ENCODE peak calls at places on chromosomes 16 and 17, in seven cellular contexts. W, V, U, Z, N, M and L are unnamed samples.

GRCh38 chr17:49822829-49823228 is 25.0 kb downstream of the TAC4 start:
- DNase-seq in U (no peak), V (no peak), W (no peak), M (no peak), N (peak; percentile 60), Z (no peak), L (peak; percentile 76)

GRCh38 chr17:52737071-52737470 is 578.6 kb upstream of the CA10 start:
- DNase-seq in V (no peak), N (no peak), Z (no peak), W (no peak), U (no peak), M (no peak), L (no peak)

GRCh38 chr16:85829751-85830445 is 30.4 kb downstream of the COX4I1 start:
- DNase-seq in Z (no peak), W (peak; percentile 85), V (no peak), M (no peak), N (peak; percentile 28), U (no peak), L (no peak)

GRCh38 chr17:82315703-82316358 is 1.6 kb downstream of the CD7 start:
- DNase-seq in M (no peak), V (no peak), U (peak; percentile 58), W (no peak), N (no peak), Z (no peak), L (no peak)

GRCh38 chr17:40958086-40958953 is 8.4 kb downstream of the KRT39 start:
- DNase-seq in Z (peak; percentile 35), U (no peak), N (no peak), W (no peak), V (no peak), M (no peak), L (no peak)

GRCh38 chr17:41657936-41658335 is 30.7 kb upstream of the EIF1 start:
- DNase-seq in V (no peak), Z (no peak), U (no peak), M (no peak), N (no peak), W (no peak), L (no peak)

GRCh38 chr16:8712589-8713361 is 38.4 kb downstream of the ABAT start:
- DNase-seq in V (no peak), U (peak; percentile 78), M (no peak), Z (no peak), N (no peak), W (no peak), L (no peak)

GRCh38 chr16:67268136-67268579 is 11.2 kb upstream of the PLEKHG4 start:
- DNase-seq in N (peak; percentile 66), W (no peak), U (no peak), M (peak; percentile 70), Z (peak; percentile 52), V (peak; percentile 61), L (peak; percentile 88)

GRCh38 chr17:40862985-40863733 is 3.9 kb downstream of the KRT12 start:
- DNase-seq in V (no peak), N (no peak), M (peak; percentile 24), Z (no peak), U (peak; percentile 65), W (peak; percentile 71), L (no peak)

GRCh38 chr17:59366773-59367656 is 35.6 kb downstream of the YPEL2 start:
- DNase-seq in V (no peak), U (no peak), N (no peak), M (peak; percentile 83), W (peak; percentile 61), Z (peak; percentile 94), L (no peak)

GRCh38 chr16:88466175-88466862 is 13.2 kb downstream of the ZFPM1 start:
- DNase-seq in V (no peak), U (no peak), N (no peak), W (no peak), M (no peak), Z (no peak), L (no peak)

GRCh38 chr16:55502801-55503366 is 6.0 kb upstream of the LPCAT2 start:
- DNase-seq in N (peak; percentile 85), W (peak; percentile 83), U (peak; percentile 25), V (peak; percentile 68), M (peak; percentile 78), Z (peak; percentile 97), L (peak; percentile 87)

GRCh38 chr16:80606221-80606766 is 65.5 kb downstream of the DYNLRB2 start:
- DNase-seq in M (no peak), N (no peak), V (no peak), W (no peak), U (no peak), Z (no peak), L (no peak)

GRCh38 chr17:55433629-55434422 is 12.2 kb upstream of the MMD start:
- DNase-seq in U (no peak), V (peak; percentile 91), W (no peak), Z (peak; percentile 23), N (no peak), M (no peak), L (no peak)

GRCh38 chr16:14669776-14670175 is 24.3 kb downstream of the PLA2G10 start:
- DNase-seq in M (no peak), U (no peak), V (peak; percentile 33), W (no peak), Z (peak; percentile 96), N (no peak), L (no peak)

GRCh38 chr17:45394913-45395568 is 37.6 kb downstream of the ARHGAP27 start:
- DNase-seq in N (peak; percentile 67), U (peak; percentile 94), M (peak; percentile 88), Z (peak; percentile 68), V (peak; percentile 88), W (peak; percentile 84), L (peak; percentile 71)

GRCh38 chr17:27807567-27808470 is 7.5 kb upstream of the NOS2 start:
- DNase-seq in U (no peak), M (peak; percentile 22), W (no peak), Z (peak; percentile 37), V (no peak), N (no peak), L (no peak)

GRCh38 chr16:1089822-1090619 is 6.0 kb downstream of the C1QTNF8 start:
- DNase-seq in M (no peak), U (no peak), N (peak; percentile 61), W (no peak), Z (peak; percentile 73), V (peak; percentile 79), L (no peak)

GRCh38 chr17:79792371-79792871 is 4.5 kb downstream of the CBX8 start:
- DNase-seq in M (no peak), V (no peak), U (no peak), N (no peak), Z (no peak), W (no peak), L (no peak)
- H3K4me1 ChIP-seq in M (peaks cover 23% of the 10 kb centered on the region), V (peaks cover 36% of the 10 kb centered on the region), U (peaks cover 45% of the 10 kb centered on the region), N (peaks cover 16% of the 10 kb centered on the region), Z (peaks cover 28% of the 10 kb centered on the region), W (peaks cover 45% of the 10 kb centered on the region), L (peaks cover 53% of the 10 kb centered on the region)

DNA sequence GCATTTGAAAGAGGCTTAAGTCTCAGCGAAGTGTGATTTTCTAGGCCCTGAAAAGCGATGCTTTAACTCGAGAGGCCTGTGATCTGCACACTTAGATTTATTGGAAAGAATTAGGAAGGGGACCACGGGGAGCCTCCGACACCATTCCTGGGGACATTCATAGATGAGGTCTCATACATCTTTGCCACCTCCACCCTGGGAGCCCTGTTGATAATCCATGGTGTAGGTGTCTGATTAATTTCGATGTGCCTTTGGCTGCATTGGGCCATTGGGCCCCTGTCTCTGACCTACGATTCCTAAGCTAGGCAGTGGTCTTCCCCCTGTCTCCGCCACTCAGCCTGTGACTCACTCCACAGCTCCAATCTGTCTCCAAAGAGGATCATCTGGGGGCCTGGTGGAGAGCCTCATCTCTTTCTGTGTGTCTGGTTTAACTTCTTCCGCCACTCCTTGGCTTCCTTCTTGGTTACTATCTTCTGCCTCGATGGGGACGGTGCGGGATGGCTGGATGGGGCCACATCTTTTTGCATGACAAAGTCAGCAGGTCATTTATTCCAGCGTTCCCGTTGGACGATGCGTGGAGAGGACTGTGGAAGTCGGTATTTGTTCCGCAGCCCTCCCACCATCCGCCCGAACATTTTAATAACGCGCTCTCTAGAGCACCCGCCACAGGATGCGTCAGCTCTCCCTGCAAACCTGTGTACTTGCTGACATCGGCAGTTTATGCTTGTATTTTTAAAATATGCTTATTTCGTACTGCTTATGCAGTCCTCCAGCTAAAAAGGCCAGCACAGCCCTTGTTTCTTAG is 109.3 kb downstream of the IRX3 start:
- DNase-seq in Z (no peak), M (no peak), N (no peak), U (no peak), V (no peak), W (no peak), L (no peak)
- H3K27ac ChIP-seq in Z (no peak overlapping the region), M (peak overlapping the region; percentile 90), N (no peak overlapping the region), U (no peak overlapping the region), V (no peak overlapping the region), W (no peak overlapping the region), L (no peak overlapping the region)

GRCh38 chr17:4838306-4838785 is 5.2 kb downstream of the MINK1 start:
- DNase-seq in N (no peak), W (no peak), Z (no peak), M (no peak), V (no peak), U (no peak), L (no peak)

GRCh38 chr17:4839965-4840892 is 7.1 kb downstream of the MINK1 start:
- DNase-seq in N (no peak), W (no peak), M (no peak), Z (no peak), U (no peak), V (no peak), L (no peak)

GRCh38 chr17:4836221-4836620 is 3.1 kb downstream of the MINK1 start:
- DNase-seq in V (no peak), Z (no peak), U (no peak), W (no peak), N (no peak), M (no peak), L (no peak)

GRCh38 chr17:4839221-4839620 is 6.1 kb downstream of the MINK1 start:
- DNase-seq in U (no peak), W (no peak), M (no peak), N (no peak), Z (no peak), V (no peak), L (no peak)

GRCh38 chr17:4837471-4838305 is 4.5 kb downstream of the MINK1 start:
- DNase-seq in U (no peak), Z (no peak), M (no peak), V (no peak), W (no peak), N (no peak), L (no peak)
- H3K4me1 ChIP-seq in U (peaks cover 9% of the 10 kb centered on the region), Z (peaks cover 47% of the 10 kb centered on the region), M (peaks cover 26% of the 10 kb centered on the region), V (peaks cover 37% of the 10 kb centered on the region), W (peaks cover 68% of the 10 kb centered on the region), N (peaks cover 30% of the 10 kb centered on the region), L (no peaks in the 10 kb centered on the region)

DNA sequence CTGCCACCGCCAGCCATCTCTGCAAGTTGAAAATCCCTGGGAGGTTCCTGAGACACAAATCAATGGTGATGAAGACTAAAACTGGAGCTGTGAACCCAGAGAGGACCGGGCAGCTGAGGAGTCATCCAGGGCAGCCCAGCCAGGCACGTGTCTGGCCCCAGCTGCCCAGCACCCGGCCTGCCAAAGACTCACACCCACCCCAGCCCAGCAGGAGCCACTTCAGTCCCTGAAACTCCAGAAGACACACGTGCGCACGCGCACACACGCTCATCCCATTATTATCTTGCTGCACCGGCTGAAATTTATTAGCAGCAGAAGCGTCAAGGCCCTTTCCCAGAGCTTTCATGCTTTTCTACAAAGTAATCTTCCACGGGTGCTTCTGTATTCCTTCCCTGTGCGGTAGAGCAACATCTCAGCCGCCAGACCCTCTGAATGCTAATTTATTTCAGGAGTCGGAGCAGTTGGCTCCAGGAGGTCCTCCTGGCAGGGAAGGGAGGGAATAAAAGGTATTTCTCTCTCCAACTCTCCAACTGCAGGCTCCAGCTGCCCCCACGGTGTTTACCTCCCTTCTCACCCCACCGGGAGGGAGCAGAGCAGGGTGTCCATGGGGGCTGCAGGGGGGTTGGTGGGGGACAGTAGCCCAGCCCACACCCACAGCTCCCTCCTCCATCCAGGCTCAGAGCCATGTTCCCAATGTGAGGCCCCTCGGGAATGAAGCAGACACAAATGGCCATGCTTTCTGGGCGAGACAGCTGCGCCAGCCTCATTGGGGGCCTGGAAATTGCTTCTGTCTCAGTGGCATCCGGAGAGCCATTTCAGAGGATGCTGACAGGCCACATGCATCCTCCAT is 59.9 kb upstream of the RBFOX3 start:
- DNase-seq in W (no peak), V (no peak), N (no peak), Z (no peak), M (no peak), U (no peak), L (no peak)
- H3K27ac ChIP-seq in W (no peak overlapping the region), V (no peak overlapping the region), N (no peak overlapping the region), Z (no peak overlapping the region), M (no peak overlapping the region), U (no peak overlapping the region), L (no peak overlapping the region)